ENCODE peak calls at places on chromosome 9, in ten cellular contexts. One of them, this sample, is unnamed. For H3K4me1, the result is how much of the 10 kb centered on the place peaks cover.

GRCh38 chr9:26261503-26262330 is 583.5 kb upstream of the TUSC1 start:
- DNase-seq in adipocyte: peak
- DNase-seq in cardiac muscle cell: no peak
- DNase-seq in transverse colon: no peak
- DNase-seq in GM23248: peak
- DNase-seq in fibroblast of lung: peak
- DNase-seq in PC-3: peak
- DNase-seq in prostate gland: no peak
- DNase-seq in upper lobe of right lung: no peak
- DNase-seq in aorta: no peak
- DNase-seq in this sample: no peak

GRCh38 chr9:114371986-114372917 is 15.5 kb downstream of the AKNA start:
- DNase-seq in transverse colon: peak
- DNase-seq in PC-3: peak
- DNase-seq in aorta: peak
- DNase-seq in GM23248: peak
- DNase-seq in fibroblast of lung: no peak
- DNase-seq in prostate gland: no peak
- DNase-seq in adipocyte: no peak
- DNase-seq in cardiac muscle cell: no peak
- DNase-seq in upper lobe of right lung: peak
- DNase-seq in this sample: no peak

GRCh38 chr9:123191660-123192059 is 76.7 kb downstream of the STRBP start:
- DNase-seq in GM23248: peak
- DNase-seq in prostate gland: no peak
- DNase-seq in fibroblast of lung: no peak
- DNase-seq in upper lobe of right lung: no peak
- DNase-seq in PC-3: no peak
- DNase-seq in cardiac muscle cell: no peak
- DNase-seq in transverse colon: no peak
- DNase-seq in adipocyte: no peak
- DNase-seq in aorta: no peak
- DNase-seq in this sample: no peak

GRCh38 chr9:127875306-127875966 is 2.0 kb downstream of the AK1 start:
- DNase-seq in PC-3: no peak
- DNase-seq in transverse colon: no peak
- DNase-seq in cardiac muscle cell: no peak
- DNase-seq in fibroblast of lung: peak
- DNase-seq in upper lobe of right lung: no peak
- DNase-seq in prostate gland: no peak
- DNase-seq in aorta: peak
- DNase-seq in GM23248: peak
- DNase-seq in adipocyte: peak
- DNase-seq in this sample: no peak

GRCh38 chr9:93032545-93032944 is 26.0 kb upstream of the SUSD3 start:
- DNase-seq in cardiac muscle cell: no peak
- DNase-seq in PC-3: no peak
- DNase-seq in fibroblast of lung: no peak
- DNase-seq in upper lobe of right lung: no peak
- DNase-seq in aorta: no peak
- DNase-seq in GM23248: no peak
- DNase-seq in prostate gland: no peak
- DNase-seq in adipocyte: no peak
- DNase-seq in transverse colon: no peak
- DNase-seq in this sample: no peak

GRCh38 chr9:26131891-26132290 is 453.6 kb upstream of the TUSC1 start:
- DNase-seq in prostate gland: no peak
- DNase-seq in PC-3: peak
- DNase-seq in transverse colon: no peak
- DNase-seq in cardiac muscle cell: peak
- DNase-seq in GM23248: peak
- DNase-seq in upper lobe of right lung: no peak
- DNase-seq in aorta: no peak
- DNase-seq in fibroblast of lung: peak
- DNase-seq in adipocyte: peak
- DNase-seq in this sample: no peak

GRCh38 chr9:28620011-28620410 is 1046.7 kb upstream of the C9orf72 start:
- DNase-seq in upper lobe of right lung: no peak
- DNase-seq in GM23248: no peak
- DNase-seq in transverse colon: no peak
- DNase-seq in PC-3: no peak
- DNase-seq in cardiac muscle cell: no peak
- DNase-seq in fibroblast of lung: no peak
- DNase-seq in prostate gland: no peak
- DNase-seq in adipocyte: no peak
- DNase-seq in aorta: no peak
- DNase-seq in this sample: no peak

GRCh38 chr9:125812403-125812802 is 65.2 kb downstream of the PBX3 start:
- DNase-seq in adipocyte: no peak
- DNase-seq in transverse colon: no peak
- DNase-seq in PC-3: no peak
- DNase-seq in aorta: no peak
- DNase-seq in upper lobe of right lung: no peak
- DNase-seq in fibroblast of lung: no peak
- DNase-seq in prostate gland: no peak
- DNase-seq in cardiac muscle cell: no peak
- DNase-seq in GM23248: no peak
- DNase-seq in this sample: no peak

GRCh38 chr9:72527801-72528195 is 6.4 kb downstream of the TMC1 start:
- DNase-seq in fibroblast of lung: no peak
- DNase-seq in PC-3: no peak
- DNase-seq in GM23248: no peak
- DNase-seq in adipocyte: peak
- DNase-seq in upper lobe of right lung: no peak
- DNase-seq in prostate gland: no peak
- DNase-seq in transverse colon: no peak
- DNase-seq in cardiac muscle cell: no peak
- DNase-seq in aorta: no peak
- DNase-seq in this sample: no peak

GRCh38 chr9:27770541-27770940 is 197.3 kb upstream of the C9orf72 start:
- DNase-seq in adipocyte: no peak
- DNase-seq in upper lobe of right lung: no peak
- DNase-seq in fibroblast of lung: no peak
- DNase-seq in PC-3: no peak
- DNase-seq in cardiac muscle cell: no peak
- DNase-seq in aorta: no peak
- DNase-seq in GM23248: no peak
- DNase-seq in prostate gland: no peak
- DNase-seq in transverse colon: no peak
- DNase-seq in this sample: no peak

GRCh38 chr9:79975471-79976316 is 403.9 kb downstream of the TLE4 start:
- DNase-seq in cardiac muscle cell: no peak
- DNase-seq in PC-3: no peak
- DNase-seq in prostate gland: no peak
- DNase-seq in upper lobe of right lung: no peak
- DNase-seq in GM23248: no peak
- DNase-seq in transverse colon: no peak
- DNase-seq in fibroblast of lung: no peak
- DNase-seq in adipocyte: no peak
- DNase-seq in aorta: no peak
- DNase-seq in this sample: no peak

GRCh38 chr9:12604154-12604825 is 88.9 kb upstream of the TYRP1 start:
- DNase-seq in GM23248: peak
- DNase-seq in transverse colon: no peak
- DNase-seq in upper lobe of right lung: no peak
- DNase-seq in cardiac muscle cell: peak
- DNase-seq in fibroblast of lung: peak
- DNase-seq in adipocyte: peak
- DNase-seq in aorta: no peak
- DNase-seq in prostate gland: no peak
- DNase-seq in PC-3: peak
- DNase-seq in this sample: no peak

GRCh38 chr9:96877269-96877668 is 23.0 kb upstream of the ZNF782 start:
- DNase-seq in aorta: no peak
- DNase-seq in prostate gland: no peak
- DNase-seq in cardiac muscle cell: no peak
- DNase-seq in GM23248: no peak
- DNase-seq in upper lobe of right lung: no peak
- DNase-seq in adipocyte: no peak
- DNase-seq in PC-3: no peak
- DNase-seq in fibroblast of lung: no peak
- DNase-seq in transverse colon: no peak
- DNase-seq in this sample: no peak

GRCh38 chr9:94108584-94108983 is 24.3 kb downstream of the PTPDC1 start:
- DNase-seq in upper lobe of right lung: no peak
- DNase-seq in fibroblast of lung: peak
- DNase-seq in prostate gland: no peak
- DNase-seq in aorta: no peak
- DNase-seq in PC-3: no peak
- DNase-seq in GM23248: peak
- DNase-seq in adipocyte: no peak
- DNase-seq in cardiac muscle cell: no peak
- DNase-seq in transverse colon: no peak
- DNase-seq in this sample: peak

GRCh38 chr9:123637940-123638634 is 282.1 kb downstream of the CRB2 start:
- DNase-seq in upper lobe of right lung: no peak
- DNase-seq in fibroblast of lung: no peak
- DNase-seq in prostate gland: no peak
- DNase-seq in GM23248: no peak
- DNase-seq in transverse colon: peak
- DNase-seq in aorta: no peak
- DNase-seq in PC-3: no peak
- DNase-seq in adipocyte: no peak
- DNase-seq in cardiac muscle cell: no peak
- DNase-seq in this sample: no peak

GRCh38 chr9:82418334-82418733 is 429.8 kb downstream of the SPATA31D1 start:
- DNase-seq in fibroblast of lung: no peak
- DNase-seq in prostate gland: no peak
- DNase-seq in cardiac muscle cell: no peak
- DNase-seq in PC-3: peak
- DNase-seq in GM23248: no peak
- DNase-seq in transverse colon: no peak
- DNase-seq in upper lobe of right lung: no peak
- DNase-seq in adipocyte: no peak
- DNase-seq in aorta: no peak
- DNase-seq in this sample: no peak

GRCh38 chr9:86974421-86974820 is 27.1 kb upstream of the GAS1 start:
- DNase-seq in prostate gland: no peak
- DNase-seq in GM23248: peak
- DNase-seq in upper lobe of right lung: no peak
- DNase-seq in aorta: no peak
- DNase-seq in PC-3: no peak
- DNase-seq in fibroblast of lung: no peak
- DNase-seq in transverse colon: no peak
- DNase-seq in cardiac muscle cell: no peak
- DNase-seq in adipocyte: peak
- DNase-seq in this sample: no peak

GRCh38 chr9:125043631-125044030 is 99.7 kb downstream of the SCAI start:
- DNase-seq in PC-3: no peak
- DNase-seq in fibroblast of lung: no peak
- DNase-seq in GM23248: no peak
- DNase-seq in cardiac muscle cell: no peak
- DNase-seq in aorta: no peak
- DNase-seq in transverse colon: no peak
- DNase-seq in adipocyte: no peak
- DNase-seq in prostate gland: no peak
- DNase-seq in upper lobe of right lung: no peak
- DNase-seq in this sample: no peak

DNA sequence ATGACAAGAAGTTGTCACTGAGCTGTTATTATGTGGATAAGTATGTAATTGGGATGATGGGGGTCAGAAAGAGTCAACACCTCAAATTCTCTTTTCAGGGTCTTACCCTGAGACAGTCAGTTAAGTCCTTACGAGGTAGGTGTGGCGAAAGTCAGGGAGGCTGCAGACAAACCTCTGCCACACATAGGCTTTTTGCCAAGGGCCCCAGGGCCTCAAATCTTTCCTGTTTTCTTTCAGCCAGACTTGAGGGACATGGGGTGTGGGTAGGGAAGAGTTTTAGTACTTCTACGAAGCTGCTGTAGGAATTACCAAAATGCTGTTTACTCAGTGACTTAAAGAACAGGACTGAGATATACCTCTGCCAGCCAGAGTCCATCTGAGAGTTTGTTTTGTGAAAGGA is 13.8 kb downstream of the OR2S2 start:
- DNase-seq in aorta: no peak
- DNase-seq in cardiac muscle cell: no peak
- DNase-seq in GM23248: no peak
- DNase-seq in upper lobe of right lung: no peak
- DNase-seq in prostate gland: no peak
- DNase-seq in fibroblast of lung: no peak
- DNase-seq in transverse colon: no peak
- DNase-seq in PC-3: no peak
- DNase-seq in adipocyte: no peak
- DNase-seq in this sample: no peak
- H3K4me1 ChIP-seq in aorta: under half
- H3K4me1 ChIP-seq in cardiac muscle cell: under half
- H3K4me1 ChIP-seq in GM23248: under half
- H3K4me1 ChIP-seq in upper lobe of right lung: under half
- H3K4me1 ChIP-seq in prostate gland: under half
- H3K4me1 ChIP-seq in fibroblast of lung: under half
- H3K4me1 ChIP-seq in transverse colon: half or more
- H3K4me1 ChIP-seq in PC-3: under half
- H3K4me1 ChIP-seq in adipocyte: under half
- H3K4me1 ChIP-seq in this sample: under half

GRCh38 chr9:89528131-89528530 is 30.2 kb upstream of the SEMA4D start:
- DNase-seq in GM23248: no peak
- DNase-seq in PC-3: no peak
- DNase-seq in prostate gland: no peak
- DNase-seq in aorta: no peak
- DNase-seq in adipocyte: no peak
- DNase-seq in fibroblast of lung: no peak
- DNase-seq in upper lobe of right lung: no peak
- DNase-seq in transverse colon: no peak
- DNase-seq in cardiac muscle cell: no peak
- DNase-seq in this sample: no peak
- H3K4me1 ChIP-seq in GM23248: under half
- H3K4me1 ChIP-seq in PC-3: under half
- H3K4me1 ChIP-seq in prostate gland: under half
- H3K4me1 ChIP-seq in aorta: under half
- H3K4me1 ChIP-seq in adipocyte: under half
- H3K4me1 ChIP-seq in fibroblast of lung: under half
- H3K4me1 ChIP-seq in upper lobe of right lung: under half
- H3K4me1 ChIP-seq in transverse colon: under half
- H3K4me1 ChIP-seq in cardiac muscle cell: under half
- H3K4me1 ChIP-seq in this sample: under half

DNA sequence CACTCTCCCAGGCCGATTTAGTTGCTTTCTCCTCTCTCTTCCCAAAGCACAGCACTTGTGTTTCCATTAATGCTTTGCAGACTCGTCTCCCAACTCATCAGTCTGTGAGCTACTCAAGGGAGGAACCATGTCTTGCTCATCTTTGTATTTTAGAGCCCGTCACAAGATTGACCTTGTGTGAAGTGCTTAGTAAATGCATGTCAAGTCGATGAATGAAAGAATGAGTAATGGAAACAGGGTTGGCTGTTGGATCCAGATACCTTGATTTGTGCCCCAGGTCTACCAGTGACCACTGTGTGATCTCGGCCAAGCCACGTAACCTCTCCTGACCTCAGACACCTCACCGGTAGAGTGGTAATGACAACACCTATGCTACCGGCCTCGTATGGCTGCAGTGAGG is 99.2 kb downstream of the KLF4 start:
- DNase-seq in upper lobe of right lung: no peak
- DNase-seq in PC-3: no peak
- DNase-seq in transverse colon: no peak
- DNase-seq in GM23248: peak
- DNase-seq in prostate gland: no peak
- DNase-seq in cardiac muscle cell: no peak
- DNase-seq in fibroblast of lung: no peak
- DNase-seq in aorta: no peak
- DNase-seq in adipocyte: no peak
- DNase-seq in this sample: no peak
- H3K4me1 ChIP-seq in upper lobe of right lung: under half
- H3K4me1 ChIP-seq in PC-3: under half
- H3K4me1 ChIP-seq in transverse colon: under half
- H3K4me1 ChIP-seq in GM23248: under half
- H3K4me1 ChIP-seq in prostate gland: under half
- H3K4me1 ChIP-seq in cardiac muscle cell: under half
- H3K4me1 ChIP-seq in fibroblast of lung: under half
- H3K4me1 ChIP-seq in aorta: under half
- H3K4me1 ChIP-seq in adipocyte: under half
- H3K4me1 ChIP-seq in this sample: half or more

GRCh38 chr9:81370096-81370495 is 319.3 kb downstream of the TLE1 start:
- DNase-seq in upper lobe of right lung: no peak
- DNase-seq in adipocyte: no peak
- DNase-seq in prostate gland: no peak
- DNase-seq in PC-3: peak
- DNase-seq in fibroblast of lung: no peak
- DNase-seq in aorta: no peak
- DNase-seq in transverse colon: no peak
- DNase-seq in cardiac muscle cell: no peak
- DNase-seq in GM23248: no peak
- DNase-seq in this sample: no peak
- H3K4me1 ChIP-seq in upper lobe of right lung: under half
- H3K4me1 ChIP-seq in adipocyte: under half
- H3K4me1 ChIP-seq in prostate gland: under half
- H3K4me1 ChIP-seq in PC-3: under half
- H3K4me1 ChIP-seq in fibroblast of lung: under half
- H3K4me1 ChIP-seq in aorta: under half
- H3K4me1 ChIP-seq in transverse colon: under half
- H3K4me1 ChIP-seq in cardiac muscle cell: under half
- H3K4me1 ChIP-seq in GM23248: under half
- H3K4me1 ChIP-seq in this sample: under half

This sample was measured in left ventricle myocardium inferior.